ENCODE peak calls at places on chromosome 19, in seven cellular contexts. One of them, this sample, is unnamed.

GRCh38 chr19:44875666-44876418 is 15.2 kb upstream of the TOMM40 start:
- DNase-seq in HL-60: no peak
- DNase-seq in ELF-1: peak
- DNase-seq in activated naive CD8-positive, alpha-beta T cell treated with anti-CD3 and anti-CD28 coated beads, Interleukin-2, amount 50 U/mL, for 24 hours: no peak
- DNase-seq in AML-193: no peak
- DNase-seq in GM12892: no peak
- DNase-seq in heart right ventricle: no peak
- DNase-seq in this sample: no peak

GRCh38 chr19:14030997-14031718 is 404 bp upstream of the IL27RA start:
- DNase-seq in heart right ventricle: no peak
- DNase-seq in ELF-1: no peak
- DNase-seq in AML-193: no peak
- DNase-seq in activated naive CD8-positive, alpha-beta T cell treated with anti-CD3 and anti-CD28 coated beads, Interleukin-2, amount 50 U/mL, for 24 hours: no peak
- DNase-seq in GM12892: no peak
- DNase-seq in HL-60: no peak
- DNase-seq in this sample: no peak

GRCh38 chr19:50384685-50385535 is 763 bp downstream of the POLD1 start:
- DNase-seq in activated naive CD8-positive, alpha-beta T cell treated with anti-CD3 and anti-CD28 coated beads, Interleukin-2, amount 50 U/mL, for 24 hours: no peak
- DNase-seq in ELF-1: peak
- DNase-seq in GM12892: no peak
- DNase-seq in HL-60: peak
- DNase-seq in AML-193: no peak
- DNase-seq in heart right ventricle: no peak
- DNase-seq in this sample: peak

GRCh38 chr19:14114439-14114838 is 3.1 kb downstream of the PRKACA start:
- DNase-seq in AML-193: no peak
- DNase-seq in GM12892: no peak
- DNase-seq in HL-60: no peak
- DNase-seq in heart right ventricle: no peak
- DNase-seq in ELF-1: no peak
- DNase-seq in activated naive CD8-positive, alpha-beta T cell treated with anti-CD3 and anti-CD28 coated beads, Interleukin-2, amount 50 U/mL, for 24 hours: no peak
- DNase-seq in this sample: no peak

GRCh38 chr19:30227661-30228112 is 144.5 kb upstream of the ZNF536 start:
- DNase-seq in heart right ventricle: peak
- DNase-seq in AML-193: no peak
- DNase-seq in HL-60: peak
- DNase-seq in GM12892: peak
- DNase-seq in activated naive CD8-positive, alpha-beta T cell treated with anti-CD3 and anti-CD28 coated beads, Interleukin-2, amount 50 U/mL, for 24 hours: peak
- DNase-seq in ELF-1: peak
- DNase-seq in this sample: peak

GRCh38 chr19:48654299-48655059 is 8.5 kb upstream of the CA11 start:
- DNase-seq in GM12892: no peak
- DNase-seq in HL-60: no peak
- DNase-seq in activated naive CD8-positive, alpha-beta T cell treated with anti-CD3 and anti-CD28 coated beads, Interleukin-2, amount 50 U/mL, for 24 hours: no peak
- DNase-seq in AML-193: no peak
- DNase-seq in ELF-1: no peak
- DNase-seq in heart right ventricle: no peak
- DNase-seq in this sample: no peak

GRCh38 chr19:44735011-44735410 is 13.5 kb upstream of the BCL3 start:
- DNase-seq in HL-60: no peak
- DNase-seq in activated naive CD8-positive, alpha-beta T cell treated with anti-CD3 and anti-CD28 coated beads, Interleukin-2, amount 50 U/mL, for 24 hours: no peak
- DNase-seq in ELF-1: no peak
- DNase-seq in AML-193: no peak
- DNase-seq in heart right ventricle: no peak
- DNase-seq in GM12892: no peak
- DNase-seq in this sample: no peak

GRCh38 chr19:15862444-15862843 is 35.4 kb downstream of the CYP4F2 start:
- DNase-seq in heart right ventricle: no peak
- DNase-seq in AML-193: no peak
- DNase-seq in GM12892: no peak
- DNase-seq in activated naive CD8-positive, alpha-beta T cell treated with anti-CD3 and anti-CD28 coated beads, Interleukin-2, amount 50 U/mL, for 24 hours: no peak
- DNase-seq in HL-60: no peak
- DNase-seq in ELF-1: no peak
- DNase-seq in this sample: no peak

GRCh38 chr19:51441410-51442390 is 16.6 kb downstream of the SIGLEC8 start:
- DNase-seq in AML-193: peak
- DNase-seq in HL-60: peak
- DNase-seq in GM12892: no peak
- DNase-seq in activated naive CD8-positive, alpha-beta T cell treated with anti-CD3 and anti-CD28 coated beads, Interleukin-2, amount 50 U/mL, for 24 hours: peak
- DNase-seq in heart right ventricle: no peak
- DNase-seq in ELF-1: no peak
- DNase-seq in this sample: peak

GRCh38 chr19:5956323-5956722 is 21.6 kb downstream of the RANBP3 start:
- DNase-seq in AML-193: no peak
- DNase-seq in activated naive CD8-positive, alpha-beta T cell treated with anti-CD3 and anti-CD28 coated beads, Interleukin-2, amount 50 U/mL, for 24 hours: no peak
- DNase-seq in GM12892: no peak
- DNase-seq in heart right ventricle: no peak
- DNase-seq in HL-60: no peak
- DNase-seq in ELF-1: no peak
- DNase-seq in this sample: no peak

GRCh38 chr19:33795370-33796163 is 1.1 kb upstream of the KCTD15 start:
- DNase-seq in activated naive CD8-positive, alpha-beta T cell treated with anti-CD3 and anti-CD28 coated beads, Interleukin-2, amount 50 U/mL, for 24 hours: peak
- DNase-seq in HL-60: peak
- DNase-seq in AML-193: peak
- DNase-seq in heart right ventricle: peak
- DNase-seq in GM12892: peak
- DNase-seq in ELF-1: peak
- DNase-seq in this sample: peak

GRCh38 chr19:8487137-8487851 is 15.1 kb downstream of the PRAM1 start:
- DNase-seq in HL-60: peak
- DNase-seq in AML-193: peak
- DNase-seq in GM12892: no peak
- DNase-seq in activated naive CD8-positive, alpha-beta T cell treated with anti-CD3 and anti-CD28 coated beads, Interleukin-2, amount 50 U/mL, for 24 hours: peak
- DNase-seq in heart right ventricle: no peak
- DNase-seq in ELF-1: no peak
- DNase-seq in this sample: peak

GRCh38 chr19:6685962-6686627 is 16.1 kb upstream of the TNFSF14 start:
- DNase-seq in activated naive CD8-positive, alpha-beta T cell treated with anti-CD3 and anti-CD28 coated beads, Interleukin-2, amount 50 U/mL, for 24 hours: no peak
- DNase-seq in HL-60: no peak
- DNase-seq in ELF-1: no peak
- DNase-seq in GM12892: no peak
- DNase-seq in heart right ventricle: no peak
- DNase-seq in AML-193: no peak
- DNase-seq in this sample: peak

GRCh38 chr19:42363614-42364346 is 26.3 kb downstream of the CNFN start:
- DNase-seq in GM12892: no peak
- DNase-seq in activated naive CD8-positive, alpha-beta T cell treated with anti-CD3 and anti-CD28 coated beads, Interleukin-2, amount 50 U/mL, for 24 hours: no peak
- DNase-seq in HL-60: peak
- DNase-seq in heart right ventricle: no peak
- DNase-seq in AML-193: no peak
- DNase-seq in ELF-1: no peak
- DNase-seq in this sample: peak

GRCh38 chr19:7272856-7273578 is 21.2 kb downstream of the INSR start:
- DNase-seq in HL-60: peak
- DNase-seq in AML-193: peak
- DNase-seq in activated naive CD8-positive, alpha-beta T cell treated with anti-CD3 and anti-CD28 coated beads, Interleukin-2, amount 50 U/mL, for 24 hours: no peak
- DNase-seq in ELF-1: no peak
- DNase-seq in GM12892: no peak
- DNase-seq in heart right ventricle: no peak
- DNase-seq in this sample: peak

GRCh38 chr19:18895038-18895827 is 725 bp downstream of the CERS1 start:
- DNase-seq in activated naive CD8-positive, alpha-beta T cell treated with anti-CD3 and anti-CD28 coated beads, Interleukin-2, amount 50 U/mL, for 24 hours: peak
- DNase-seq in heart right ventricle: no peak
- DNase-seq in ELF-1: peak
- DNase-seq in AML-193: peak
- DNase-seq in HL-60: peak
- DNase-seq in GM12892: no peak
- DNase-seq in this sample: peak

GRCh38 chr19:35013820-35014754 is 14.0 kb downstream of the GRAMD1A start:
- DNase-seq in HL-60: peak
- DNase-seq in GM12892: no peak
- DNase-seq in activated naive CD8-positive, alpha-beta T cell treated with anti-CD3 and anti-CD28 coated beads, Interleukin-2, amount 50 U/mL, for 24 hours: peak
- DNase-seq in ELF-1: no peak
- DNase-seq in heart right ventricle: no peak
- DNase-seq in AML-193: peak
- DNase-seq in this sample: peak

GRCh38 chr19:51786651-51787494 is 8.1 kb upstream of the FPR3 start:
- DNase-seq in activated naive CD8-positive, alpha-beta T cell treated with anti-CD3 and anti-CD28 coated beads, Interleukin-2, amount 50 U/mL, for 24 hours: no peak
- DNase-seq in AML-193: no peak
- DNase-seq in heart right ventricle: no peak
- DNase-seq in ELF-1: no peak
- DNase-seq in GM12892: no peak
- DNase-seq in HL-60: no peak
- DNase-seq in this sample: peak

GRCh38 chr19:6047741-6048231 is 62.5 kb downstream of the RFX2 start:
- DNase-seq in ELF-1: peak
- DNase-seq in heart right ventricle: no peak
- DNase-seq in activated naive CD8-positive, alpha-beta T cell treated with anti-CD3 and anti-CD28 coated beads, Interleukin-2, amount 50 U/mL, for 24 hours: no peak
- DNase-seq in AML-193: peak
- DNase-seq in HL-60: peak
- DNase-seq in GM12892: no peak
- DNase-seq in this sample: peak

GRCh38 chr19:5083547-5083965 is 114.6 kb downstream of the KDM4B start:
- DNase-seq in activated naive CD8-positive, alpha-beta T cell treated with anti-CD3 and anti-CD28 coated beads, Interleukin-2, amount 50 U/mL, for 24 hours: no peak
- DNase-seq in GM12892: no peak
- DNase-seq in ELF-1: peak
- DNase-seq in AML-193: no peak
- DNase-seq in heart right ventricle: no peak
- DNase-seq in HL-60: no peak
- DNase-seq in this sample: no peak

GRCh38 chr19:872266-872951 is 12.9 kb downstream of the CFD start:
- DNase-seq in AML-193: no peak
- DNase-seq in heart right ventricle: no peak
- DNase-seq in ELF-1: peak
- DNase-seq in HL-60: peak
- DNase-seq in activated naive CD8-positive, alpha-beta T cell treated with anti-CD3 and anti-CD28 coated beads, Interleukin-2, amount 50 U/mL, for 24 hours: peak
- DNase-seq in GM12892: peak
- DNase-seq in this sample: peak

GRCh38 chr19:38831142-38831605 is 420 bp downstream of the ECH1 start:
- DNase-seq in activated naive CD8-positive, alpha-beta T cell treated with anti-CD3 and anti-CD28 coated beads, Interleukin-2, amount 50 U/mL, for 24 hours: peak
- DNase-seq in AML-193: peak
- DNase-seq in ELF-1: peak
- DNase-seq in GM12892: no peak
- DNase-seq in heart right ventricle: peak
- DNase-seq in HL-60: peak
- DNase-seq in this sample: peak

GRCh38 chr19:38788478-38789243 is at the start of gene LGALS7B:
- DNase-seq in GM12892: no peak
- DNase-seq in HL-60: no peak
- DNase-seq in activated naive CD8-positive, alpha-beta T cell treated with anti-CD3 and anti-CD28 coated beads, Interleukin-2, amount 50 U/mL, for 24 hours: no peak
- DNase-seq in heart right ventricle: no peak
- DNase-seq in ELF-1: no peak
- DNase-seq in AML-193: no peak
- DNase-seq in this sample: no peak